ENCODE peak calls at places on chromosomes 3 and 15, in five cellular contexts. Z is A549, T is HepG2, G is K562, A is GM12878. N is an unnamed sample. For H3K4me1, the result is how much of the 10 kb centered on the place peaks cover.

GRCh38 chr3:23959147-23959900 is 14.2 kb downstream of the NR1D2 start:
- DNase-seq in Z (peak), T (peak), G (no peak), A (no peak), N (peak)

GRCh38 chr3:177528306-177529070 is 331.2 kb upstream of the TBL1XR1 start:
- DNase-seq in Z (no peak), T (no peak), G (no peak), A (no peak), N (no peak)

GRCh38 chr3:171353423-171353822 is 106.8 kb downstream of the TNIK start:
- DNase-seq in Z (no peak), T (no peak), G (no peak), A (no peak), N (no peak)

GRCh38 chr3:177665122-177665808 is 468.0 kb upstream of the TBL1XR1 start:
- DNase-seq in Z (no peak), T (no peak), G (no peak), A (no peak), N (no peak)

GRCh38 chr3:105304487-105304886 is 62.2 kb upstream of the ALCAM start:
- DNase-seq in Z (no peak), T (no peak), G (no peak), A (no peak), N (no peak)

GRCh38 chr15:93862791-93863190 is 368.6 kb upstream of the MCTP2 start:
- DNase-seq in Z (no peak), T (no peak), G (no peak), A (no peak), N (no peak)

GRCh38 chr15:81480645-81481053 is 106.6 kb upstream of the TMC3 start:
- DNase-seq in Z (no peak), T (peak), G (peak), A (peak), N (peak)

GRCh38 chr15:55897560-55898336 is 95.7 kb downstream of the NEDD4 start:
- DNase-seq in Z (peak), T (peak), G (peak), A (no peak), N (peak)

GRCh38 chr15:22936577-22937472 is 43.3 kb downstream of the CYFIP1 start:
- DNase-seq in Z (no peak), T (no peak), G (no peak), A (peak), N (no peak)

GRCh38 chr15:70260580-70260979 is 162.9 kb upstream of the TLE3 start:
- DNase-seq in Z (no peak), T (no peak), G (no peak), A (no peak), N (no peak)

DNA sequence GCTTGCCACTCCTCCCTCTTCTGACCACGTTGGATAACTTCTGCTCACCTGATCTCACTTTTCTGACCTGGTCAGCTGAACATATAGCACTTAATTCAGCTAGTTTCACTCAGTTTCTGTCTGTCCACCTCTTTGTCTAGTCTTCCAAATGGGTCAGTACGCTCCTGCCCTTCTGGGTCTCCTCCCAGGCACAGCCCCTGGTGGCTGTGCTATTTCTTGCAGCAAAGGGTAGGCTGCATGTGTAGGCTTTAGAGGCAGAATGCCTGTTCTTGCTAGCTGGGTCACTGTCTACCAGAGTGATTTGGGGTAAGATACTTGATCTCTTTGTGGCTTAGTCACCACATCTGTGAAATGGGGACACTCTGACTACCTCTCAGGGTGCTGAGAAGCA is 2.4 kb upstream of the RBP1 start:
- DNase-seq in Z (no peak), T (no peak), G (no peak), A (no peak), N (no peak)
- TF ChIP-seq CTCF in Z (no peak), T (no peak), G (peak), A (no peak), N (peak)

DNA sequence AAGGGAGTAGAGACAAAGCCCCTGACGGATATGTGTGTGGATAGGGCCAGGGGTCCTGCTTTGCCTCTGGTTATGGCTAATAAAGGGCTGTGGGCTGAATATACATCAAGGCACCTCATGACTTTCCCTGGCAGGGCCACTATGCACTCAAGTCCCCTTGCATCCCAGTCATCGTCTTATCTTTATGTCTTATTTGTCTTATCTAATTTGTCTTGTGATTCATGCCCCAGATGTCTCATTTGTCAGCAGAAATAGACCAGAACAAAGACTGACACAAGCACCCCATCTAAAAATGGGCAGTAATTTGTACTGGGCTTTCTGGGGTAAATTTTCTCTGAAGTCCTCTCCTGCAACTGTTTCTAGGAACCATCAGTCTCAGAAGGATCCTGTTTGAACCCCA is 68.6 kb downstream of the ITGA11 start:
- DNase-seq in Z (peak), T (no peak), G (no peak), A (no peak), N (no peak)
- TF ChIP-seq JUNB in Z (peak), T (no peak), G (no peak), A (no peak), N (no peak)

GRCh38 chr15:43942157-43942556 is 115.4 kb downstream of the WDR76 start:
- DNase-seq in Z (no peak), T (no peak), G (no peak), A (no peak), N (no peak)
- H3K4me1 ChIP-seq in Z (under half), T (under half), G (under half), A (under half), N (under half)

DNA sequence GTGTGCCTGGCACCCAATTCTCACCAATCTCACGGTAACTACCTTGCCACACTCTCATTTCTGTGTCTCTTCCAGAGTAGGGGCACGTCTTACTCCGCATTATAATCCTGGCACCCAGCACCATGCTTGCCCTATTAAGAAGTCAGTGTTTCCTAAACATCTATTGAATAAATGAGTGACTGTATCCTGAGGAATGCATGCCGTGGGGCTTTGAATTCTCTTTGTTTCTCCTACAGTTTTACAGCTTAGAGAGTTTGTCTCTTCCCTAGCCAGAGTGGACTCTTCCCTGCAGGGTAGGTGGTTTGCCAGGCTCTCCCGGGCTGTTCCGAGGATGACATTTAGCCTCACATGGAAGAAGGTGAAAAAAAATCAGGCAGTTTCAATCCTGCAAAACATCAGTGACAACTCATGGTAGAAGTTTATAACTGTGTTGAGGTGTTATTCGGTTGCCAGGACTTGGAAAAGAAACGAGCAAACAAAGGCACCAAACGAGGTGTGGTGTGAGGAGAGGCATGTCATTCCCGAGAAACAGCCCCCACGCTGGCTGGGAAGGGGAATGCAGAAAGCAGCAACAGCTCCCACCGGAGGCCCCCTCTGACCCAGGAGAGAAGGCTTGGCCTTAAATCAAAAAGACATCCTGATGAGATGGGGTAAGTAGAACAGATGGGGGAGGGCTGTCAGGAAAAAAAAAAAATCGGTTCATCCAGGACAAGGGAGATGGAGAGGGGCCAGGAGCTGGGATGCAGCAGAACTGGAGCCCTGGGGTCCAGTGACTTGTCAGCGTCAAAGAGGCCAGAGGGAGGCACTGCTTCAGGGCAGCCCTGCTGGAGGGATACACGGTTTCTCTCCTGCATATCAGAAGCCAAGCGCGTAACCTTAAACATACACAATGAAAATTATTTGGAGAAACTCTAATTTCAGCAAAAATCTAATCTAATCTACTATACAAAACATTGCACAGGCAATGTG is 168.4 kb upstream of the ARRDC4 start:
- DNase-seq in Z (no peak), T (no peak), G (no peak), A (no peak), N (peak)
- TF ChIP-seq CTCF in Z (no peak), T (no peak), G (no peak), A (no peak), N (peak)

DNA sequence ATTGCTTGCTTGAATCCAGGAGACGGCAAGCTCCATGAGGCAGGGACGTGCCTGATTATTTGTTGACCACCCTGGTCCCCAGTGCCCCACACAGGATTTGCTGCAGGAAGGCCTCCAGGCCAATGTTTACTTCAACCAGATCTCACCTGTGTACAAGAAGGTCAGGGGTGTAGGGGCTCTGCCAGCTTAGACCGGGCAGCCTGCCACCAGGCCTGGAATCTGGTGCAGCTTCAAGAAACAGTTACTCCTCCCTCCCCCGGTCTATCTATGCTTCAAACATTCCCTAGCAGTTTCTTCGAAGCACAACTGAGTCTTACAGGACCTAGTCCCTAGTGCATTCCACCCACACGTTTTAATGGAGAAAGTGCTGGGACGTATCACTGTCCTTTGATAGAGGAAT is 8.1 kb downstream of the SH3BP5 start:
- DNase-seq in Z (no peak), T (no peak), G (no peak), A (no peak), N (no peak)
- TF ChIP-seq JUNB in Z (no peak), T (no peak), G (no peak), A (no peak), N (no peak)

GRCh38 chr3:58054652-58055051 is 46.4 kb downstream of the FLNB start:
- DNase-seq in Z (no peak), T (no peak), G (no peak), A (no peak), N (no peak)

GRCh38 chr3:58051196-58051595 is 43.0 kb downstream of the FLNB start:
- DNase-seq in Z (no peak), T (no peak), G (no peak), A (no peak), N (no peak)

GRCh38 chr3:58055309-58055708 is 47.1 kb downstream of the FLNB start:
- DNase-seq in Z (no peak), T (no peak), G (no peak), A (no peak), N (no peak)

GRCh38 chr3:58049143-58049785 is 41.0 kb downstream of the FLNB start:
- DNase-seq in Z (peak), T (peak), G (peak), A (no peak), N (peak)

DNA sequence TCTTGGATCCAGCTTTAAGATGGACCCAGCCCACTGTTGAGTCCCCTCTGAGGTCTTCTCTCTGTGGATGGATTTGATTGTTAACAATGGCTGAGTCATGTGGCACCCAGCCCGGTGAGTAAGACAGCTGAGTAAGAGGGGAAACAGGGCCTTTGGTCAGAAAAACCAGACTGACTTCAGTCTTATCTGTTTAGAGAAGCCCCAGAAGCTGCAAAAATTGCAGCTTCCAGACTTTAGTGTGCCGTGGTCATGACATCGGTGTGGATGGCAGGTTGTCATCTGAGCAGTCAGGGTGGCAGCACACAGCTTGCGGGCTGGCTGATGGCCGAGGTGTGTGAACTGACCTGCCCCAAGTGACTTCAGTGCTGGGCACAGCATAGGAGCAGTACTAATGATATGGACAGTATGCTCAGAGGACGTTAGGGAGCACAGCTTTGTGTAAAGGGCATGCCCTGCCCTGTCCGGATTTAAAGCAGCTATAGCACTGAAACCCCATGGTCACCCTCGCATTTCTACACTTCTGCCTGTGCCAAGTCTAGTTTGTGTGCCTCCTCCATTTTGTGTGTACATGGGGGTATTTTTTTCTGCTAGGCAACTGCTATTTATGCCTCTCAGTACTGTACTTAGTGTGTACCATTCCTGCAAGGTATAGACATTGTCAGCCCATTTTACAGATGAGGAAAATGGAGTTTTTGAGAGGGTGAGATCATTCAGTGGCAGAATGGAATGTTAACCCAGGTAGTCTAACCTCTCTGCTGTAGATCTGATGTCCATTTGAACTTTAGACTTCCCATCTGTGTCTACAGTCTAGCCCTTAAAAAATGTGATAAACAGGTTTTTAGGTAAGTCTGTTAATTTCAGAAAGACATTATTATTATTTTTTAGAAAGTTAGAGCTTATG is 44.4 kb downstream of the FLNB start:
- DNase-seq in Z (peak), T (peak), G (peak), A (no peak), N (no peak)
- H3K4me1 ChIP-seq in Z (half or more), T (half or more), G (under half), A (under half), N (under half)